ENCODE peak calls at places on chromosomes 2 and 18, in six cellular contexts. W, U, I, Q, C and F are unnamed samples.

GRCh38 chr18:35777042-35777441 is 195.4 kb upstream of the RMP24 start:
- DNase-seq in Q (no peak), W (no peak), I (no peak), U (peak), C (peak), F (no peak)

GRCh38 chr18:72868666-72869661 is 1.2 kb upstream of the NETO1 start:
- DNase-seq in C (no peak), U (no peak), Q (no peak), I (no peak), W (peak), F (no peak)

GRCh38 chr2:82795446-82795845 is 1663.6 kb downstream of the SUCLG1 start:
- DNase-seq in I (no peak), C (peak), Q (peak), W (no peak), U (no peak), F (no peak)

GRCh38 chr2:167265722-167266121 is 377.4 kb downstream of the XIRP2 start:
- DNase-seq in U (no peak), W (no peak), Q (no peak), C (no peak), I (no peak), F (no peak)

GRCh38 chr2:100104718-100105677 is 37.4 kb downstream of the AFF3 start:
- DNase-seq in I (no peak), Q (no peak), W (peak), U (no peak), C (no peak), F (peak)

GRCh38 chr2:144505245-144505801 is 14.6 kb downstream of the ZEB2 start:
- DNase-seq in I (no peak), U (no peak), W (no peak), C (peak), Q (no peak), F (no peak)

GRCh38 chr18:80022613-80023012 is 11.6 kb upstream of the RBFA start:
- DNase-seq in U (no peak), I (no peak), W (no peak), C (peak), Q (peak), F (no peak)

GRCh38 chr2:26640331-26640745 is 828 bp downstream of the CIB4 start:
- DNase-seq in I (no peak), U (peak), W (peak), Q (no peak), C (peak), F (peak)

GRCh38 chr2:212520340-212520739 is 18.3 kb downstream of the ERBB4 start:
- DNase-seq in W (peak), C (peak), I (no peak), U (peak), Q (peak), F (no peak)

GRCh38 chr2:46841621-46842020 is 74.0 kb downstream of the MCFD2 start:
- DNase-seq in C (no peak), W (no peak), Q (no peak), U (no peak), I (no peak), F (no peak)

GRCh38 chr2:70270323-70270722 is 12.4 kb downstream of the PCYOX1 start:
- DNase-seq in I (no peak), U (no peak), C (no peak), W (no peak), Q (no peak), F (no peak)
- H2AFZ ChIP-seq in I (no peak), U (no peak), C (no peak), W (no peak), Q (no peak), F (no peak)

GRCh38 chr2:108621087-108621559 is 86.9 kb downstream of the LIMS1 start:
- DNase-seq in U (no peak), W (no peak), I (no peak), Q (peak), C (peak), F (peak)
- H2AFZ ChIP-seq in U (no peak), W (no peak), I (no peak), Q (no peak), C (peak), F (no peak)

DNA sequence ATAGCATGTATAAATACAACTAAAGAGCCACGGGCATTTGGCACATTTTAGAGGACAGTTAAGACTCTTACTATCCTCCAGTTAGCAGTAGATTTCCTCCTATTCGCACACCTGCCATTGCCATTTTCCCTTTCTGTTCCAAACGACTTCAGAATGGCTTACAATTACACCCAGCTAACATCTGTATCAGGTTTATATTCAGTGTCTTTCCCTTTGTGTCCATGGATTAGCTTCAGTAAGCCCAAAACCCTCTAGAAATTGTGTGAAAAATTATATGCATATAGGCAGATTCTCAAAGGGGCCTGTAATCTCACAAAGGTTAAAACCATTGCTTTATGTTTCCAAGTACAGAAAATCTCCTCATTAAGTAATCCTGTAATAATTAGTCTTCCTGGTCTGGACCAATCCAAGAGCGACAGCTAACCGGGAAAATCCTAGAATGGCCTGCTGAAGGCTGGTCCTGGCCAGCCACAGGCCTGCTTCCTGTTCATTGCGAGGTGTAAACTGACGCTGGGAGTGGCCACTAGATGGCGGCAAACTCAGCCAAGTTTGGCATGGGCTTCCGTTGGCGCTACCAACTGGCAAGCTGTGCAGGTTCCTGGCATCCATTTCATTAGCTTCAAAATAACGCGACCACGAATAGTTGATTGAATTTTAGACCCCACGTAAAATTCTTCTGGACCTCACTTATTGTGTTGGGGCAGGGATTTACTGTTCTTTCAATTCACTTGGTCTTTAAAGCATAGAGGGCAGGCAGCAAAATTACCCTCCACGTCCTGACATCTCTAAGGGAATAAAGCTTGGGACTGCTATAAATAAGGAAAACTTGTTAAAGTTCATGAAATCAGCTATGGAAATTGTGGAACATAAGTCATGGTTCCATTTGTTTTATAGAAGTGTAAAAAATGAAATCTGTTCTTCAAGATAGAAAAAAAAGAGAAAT is 17.1 kb downstream of the ARHGAP25 start:
- DNase-seq in Q (peak), C (peak), I (no peak), U (peak), W (peak), F (peak)
- H2AFZ ChIP-seq in Q (no peak), C (peak), I (no peak), U (no peak), W (peak), F (no peak)

GRCh38 chr2:28643911-28644334 is 107.7 kb upstream of the PPP1CB start:
- DNase-seq in I (no peak), W (peak), Q (peak), C (peak), U (no peak), F (peak)
- H2AFZ ChIP-seq in I (no peak), W (peak), Q (no peak), C (peak), U (no peak), F (no peak)

GRCh38 chr18:21741511-21742322 is 1.1 kb downstream of the MIB1 start:
- DNase-seq in I (no peak), U (no peak), W (peak), C (no peak), Q (peak), F (peak)
- H2AFZ ChIP-seq in I (peak), U (no peak), W (peak), C (peak), Q (peak), F (peak)